ENCODE peak calls at places on chromosomes 1 and 21, in seven cellular contexts. J is fibroblast of lung, E is adipocyte, W is neural progenitor cell, Y is H1, H is mammary epithelial cell, G is colonic mucosa. U is an unnamed sample.

GRCh38 chr21:44820851-44821250 is 3.0 kb upstream of the SUMO3 start:
- DNase-seq in E (peak; percentile 49), J (peak; percentile 25), G (no peak), H (no peak), Y (no peak), W (no peak), U (no peak)

GRCh38 chr21:28636988-28637691 is 355.5 kb downstream of the LTN1 start:
- DNase-seq in W (no peak), E (peak; percentile 77), Y (no peak), G (no peak), J (peak; percentile 79), H (peak; percentile 95), U (no peak)

GRCh38 chr1:53660666-53661065 is 78.3 kb downstream of the GLIS1 start:
- DNase-seq in W (no peak), E (no peak), Y (no peak), J (no peak), G (no peak), H (no peak), U (no peak)

GRCh38 chr1:27348861-27349783 is 7.3 kb downstream of the SYTL1 start:
- DNase-seq in H (peak; percentile 82), W (peak; percentile 84), J (no peak), G (peak; percentile 78), Y (no peak), E (peak; percentile 24), U (no peak)

GRCh38 chr1:44721521-44722361 is 9.2 kb downstream of the RNU5D-1 start:
- DNase-seq in J (peak; percentile 90), H (peak; percentile 73), G (no peak), Y (no peak), W (no peak), E (no peak), U (peak; percentile 99)

GRCh38 chr1:64199154-64199553 is 4.3 kb upstream of the UBE2U start:
- DNase-seq in Y (no peak), W (no peak), E (no peak), H (peak; percentile 27), G (no peak), J (no peak), U (no peak)

GRCh38 chr1:22749919-22750670 is 39.5 kb downstream of the EPHB2 start:
- DNase-seq in J (peak; percentile 92), H (peak; percentile 83), W (peak; percentile 57), Y (no peak), E (peak; percentile 89), G (peak; percentile 61), U (peak; percentile 21)

GRCh38 chr1:56330400-56331026 is 248.8 kb downstream of the PLPP3 start:
- DNase-seq in H (peak; percentile 16), Y (no peak), G (no peak), J (peak; percentile 80), W (no peak), E (peak; percentile 79), U (peak; percentile 68)

GRCh38 chr1:38050397-38051141 is 4.0 kb upstream of the POU3F1 start:
- DNase-seq in G (no peak), Y (no peak), H (no peak), J (no peak), W (peak; percentile 74), E (peak; percentile 16), U (no peak)

GRCh38 chr1:192158181-192158580 is at the start of gene RGS18:
- DNase-seq in H (no peak), W (no peak), Y (no peak), J (peak; percentile 81), E (peak; percentile 38), G (no peak), U (peak; percentile 11)

GRCh38 chr1:51661081-51661518 is 44.2 kb downstream of the OSBPL9 start:
- DNase-seq in E (peak; percentile 93), H (peak; percentile 83), Y (no peak), W (no peak), G (no peak), J (peak; percentile 92), U (no peak)

GRCh38 chr1:12180315-12180714 is 13.5 kb downstream of the TNFRSF1B start:
- DNase-seq in J (no peak), H (no peak), Y (no peak), W (no peak), E (no peak), G (peak; percentile 50), U (no peak)

GRCh38 chr1:8817413-8818324 is at the start of gene RERE:
- DNase-seq in G (peak; percentile 93), Y (peak; percentile 57), H (peak; percentile 94), J (peak; percentile 93), W (peak; percentile 97), E (peak; percentile 96), U (peak; percentile 74)

DNA sequence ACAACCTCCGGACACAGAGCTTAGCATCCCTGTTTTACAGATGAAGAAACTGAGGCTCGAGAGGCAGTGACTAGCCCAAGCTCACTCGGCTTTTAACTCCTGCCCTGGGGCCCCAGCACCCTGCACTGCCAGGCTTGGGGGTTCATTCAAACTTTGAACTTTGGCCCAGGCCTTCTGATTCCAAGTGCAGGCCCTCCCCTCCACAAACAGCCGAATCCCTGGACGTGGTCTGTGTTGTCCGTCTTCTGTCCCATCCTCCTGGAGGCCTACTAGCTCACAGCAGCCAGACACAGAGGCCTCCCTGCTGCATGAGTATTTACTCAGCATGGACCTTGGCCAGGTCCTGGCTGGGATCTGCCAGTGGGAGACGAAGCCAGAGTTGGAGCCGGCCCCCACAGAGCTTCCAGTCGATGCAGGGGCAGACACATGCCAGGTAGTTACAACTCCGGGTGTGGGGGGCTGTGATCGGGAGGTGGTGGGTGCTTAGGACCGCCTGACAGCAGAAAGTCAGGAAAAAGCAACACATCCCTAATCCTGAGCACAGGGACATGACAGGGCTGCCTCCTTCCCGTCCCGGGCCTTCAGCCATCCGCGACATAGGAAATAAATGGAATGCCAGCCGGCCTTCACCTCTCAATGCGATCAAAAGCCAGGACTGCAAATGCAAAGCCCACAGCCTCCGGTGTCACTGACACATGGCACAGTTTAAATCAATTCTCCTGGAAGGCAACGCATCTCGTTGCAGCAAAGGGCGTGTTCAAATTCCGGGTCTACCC is 7.4 kb downstream of the IFFO2 start:
- DNase-seq in E (peak; percentile 65), G (peak; percentile 50), J (peak; percentile 70), W (peak; percentile 37), H (peak; percentile 53), Y (no peak), U (no peak)
- H3K9ac ChIP-seq in E (peak overlapping the region; percentile 76), G (peak overlapping the region; percentile 17), J (peak overlapping the region; percentile 70), W (no peak overlapping the region), H (peak overlapping the region; percentile 77), Y (peak overlapping the region; percentile 11), U (peak overlapping the region; percentile 4)

GRCh38 chr1:61887921-61888564 is 145.8 kb downstream of the PATJ start:
- DNase-seq in W (no peak), E (peak; percentile 39), G (no peak), J (peak; percentile 8), Y (no peak), H (no peak), U (no peak)
- H3K9ac ChIP-seq in W (no peak overlapping the region), E (no peak overlapping the region), G (no peak overlapping the region), J (no peak overlapping the region), Y (no peak overlapping the region), H (no peak overlapping the region), U (no peak overlapping the region)

DNA sequence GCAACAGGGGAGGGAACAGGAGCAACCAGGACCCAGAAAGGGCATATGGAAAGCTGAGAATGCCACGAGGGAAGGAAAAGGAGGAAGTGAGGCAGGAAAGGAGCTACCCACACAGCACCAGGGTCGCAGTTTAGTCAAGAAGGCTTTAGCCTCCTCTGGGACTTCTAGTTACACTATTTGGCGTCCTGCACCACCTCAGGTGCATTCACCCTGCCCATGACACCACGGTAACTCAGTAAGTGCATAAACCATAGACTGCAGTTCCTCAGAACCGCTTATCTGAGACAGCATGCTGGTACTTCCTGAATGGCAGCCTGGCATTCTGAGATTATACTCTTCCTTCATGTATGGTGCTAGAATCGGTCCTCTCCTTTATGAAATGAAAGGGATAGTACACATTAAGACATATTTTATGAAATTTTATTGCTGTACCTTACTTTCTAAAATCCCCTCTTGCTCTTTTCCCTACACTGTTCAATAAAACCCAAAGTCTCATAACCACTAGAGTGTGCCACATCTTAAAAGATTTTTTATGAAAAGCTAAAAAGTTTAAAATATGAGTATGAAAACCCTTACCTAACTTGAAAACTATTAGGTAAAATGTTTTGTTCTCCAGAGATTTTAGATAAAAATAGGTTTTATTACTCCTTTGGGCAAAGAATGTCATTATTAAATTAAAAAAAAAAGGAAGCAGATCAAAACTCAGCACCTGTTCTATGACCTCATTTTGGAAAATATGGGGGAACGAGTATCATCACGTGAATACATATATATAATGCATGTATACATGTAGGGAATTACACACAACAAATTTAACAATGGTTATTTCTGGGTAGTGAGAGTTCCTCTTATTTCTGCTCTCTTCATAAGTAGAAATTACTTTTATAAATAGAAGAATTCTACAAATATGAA is 67.3 kb downstream of the VAV3 start:
- DNase-seq in Y (no peak), H (no peak), G (no peak), W (no peak), E (no peak), J (no peak), U (no peak)
- H3K9ac ChIP-seq in Y (no peak overlapping the region), H (no peak overlapping the region), G (no peak overlapping the region), W (no peak overlapping the region), E (no peak overlapping the region), J (no peak overlapping the region), U (no peak overlapping the region)

GRCh38 chr1:72281637-72282270 is 585 bp downstream of the NEGR1 start:
- DNase-seq in E (no peak), Y (no peak), G (peak; percentile 21), H (no peak), J (no peak), W (no peak), U (no peak)
- H3K9ac ChIP-seq in E (peak overlapping the region; percentile 86), Y (peak overlapping the region; percentile 62), G (peak overlapping the region; percentile 60), H (peak overlapping the region; percentile 42), J (peak overlapping the region; percentile 60), W (no peak overlapping the region), U (no peak overlapping the region)

GRCh38 chr1:206954616-206955342 is 8.5 kb upstream of the PIGR start:
- DNase-seq in J (no peak), Y (no peak), E (no peak), W (no peak), G (no peak), H (no peak), U (no peak)
- H3K9ac ChIP-seq in J (no peak overlapping the region), Y (no peak overlapping the region), E (no peak overlapping the region), W (no peak overlapping the region), G (peak overlapping the region; percentile 17), H (no peak overlapping the region), U (no peak overlapping the region)

GRCh38 chr1:203628997-203629508 is 2.4 kb downstream of the ATP2B4 start:
- DNase-seq in J (no peak), E (no peak), Y (no peak), G (peak; percentile 43), H (no peak), W (no peak), U (no peak)
- H3K9ac ChIP-seq in J (peak overlapping the region; percentile 83), E (peak overlapping the region; percentile 96), Y (no peak overlapping the region), G (peak overlapping the region; percentile 58), H (peak overlapping the region; percentile 98), W (no peak overlapping the region), U (peak overlapping the region; percentile 2)

DNA sequence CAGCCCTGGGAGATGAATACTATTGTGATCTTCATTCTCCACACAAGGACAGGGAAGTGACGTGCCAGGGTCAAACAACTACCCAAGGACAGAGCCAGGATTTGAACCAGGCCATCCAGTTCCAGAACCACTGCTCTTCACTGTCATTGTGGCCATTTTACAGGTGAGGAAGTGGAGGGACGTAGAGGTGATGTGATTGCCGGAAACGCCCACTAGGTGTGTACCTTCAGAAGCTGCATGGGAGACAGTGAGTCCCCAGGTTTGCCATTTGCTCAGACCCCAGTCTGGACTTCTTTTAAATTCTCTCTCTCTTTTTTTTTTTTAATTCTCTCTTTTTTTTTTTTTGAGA is 207.6 kb upstream of the TMEM51 start:
- DNase-seq in W (no peak), E (no peak), J (no peak), H (no peak), G (no peak), Y (no peak), U (no peak)
- H3K9ac ChIP-seq in W (no peak overlapping the region), E (peak overlapping the region; percentile 84), J (peak overlapping the region; percentile 74), H (no peak overlapping the region), G (no peak overlapping the region), Y (no peak overlapping the region), U (no peak overlapping the region)

U was measured in GM12878.